ENCODE peak calls at places on chromosomes 13 and 19, in ten cellular contexts. One of them, this sample, is unnamed.

GRCh38 chr13:20106751-20107150 is 54.1 kb downstream of the GJA3 start:
- DNase-seq in H9: no peak
- DNase-seq in Peyer's patch: no peak
- DNase-seq in K562: no peak
- DNase-seq in psoas muscle: no peak
- DNase-seq in endothelial cell of umbilical vein: no peak
- DNase-seq in esophagus squamous epithelium: no peak
- DNase-seq in lower lobe of right lung: no peak
- DNase-seq in small intestine: no peak
- DNase-seq in A549: no peak
- DNase-seq in this sample: no peak

GRCh38 chr13:20968745-20969144 is 66.2 kb upstream of the XPO4 start:
- DNase-seq in K562: no peak
- DNase-seq in psoas muscle: no peak
- DNase-seq in endothelial cell of umbilical vein: no peak
- DNase-seq in H9: no peak
- DNase-seq in A549: no peak
- DNase-seq in lower lobe of right lung: no peak
- DNase-seq in Peyer's patch: no peak
- DNase-seq in small intestine: no peak
- DNase-seq in esophagus squamous epithelium: no peak
- DNase-seq in this sample: no peak

GRCh38 chr13:43316997-43317396 is 293.6 kb downstream of the DNAJC15 start:
- DNase-seq in A549: no peak
- DNase-seq in small intestine: no peak
- DNase-seq in K562: no peak
- DNase-seq in H9: no peak
- DNase-seq in Peyer's patch: no peak
- DNase-seq in endothelial cell of umbilical vein: peak; percentile 82
- DNase-seq in lower lobe of right lung: no peak
- DNase-seq in esophagus squamous epithelium: no peak
- DNase-seq in psoas muscle: peak; percentile 35
- DNase-seq in this sample: peak; percentile 31

GRCh38 chr19:39212377-39212742 is 8.3 kb upstream of the SYCN start:
- DNase-seq in endothelial cell of umbilical vein: no peak
- DNase-seq in H9: peak; percentile 70
- DNase-seq in Peyer's patch: peak; percentile 51
- DNase-seq in small intestine: peak; percentile 40
- DNase-seq in K562: peak; percentile 51
- DNase-seq in lower lobe of right lung: peak; percentile 60
- DNase-seq in A549: peak; percentile 76
- DNase-seq in psoas muscle: no peak
- DNase-seq in esophagus squamous epithelium: no peak
- DNase-seq in this sample: no peak

GRCh38 chr19:33110201-33110910 is 21.6 kb upstream of the WDR88 start:
- DNase-seq in K562: no peak
- DNase-seq in lower lobe of right lung: no peak
- DNase-seq in psoas muscle: no peak
- DNase-seq in small intestine: no peak
- DNase-seq in endothelial cell of umbilical vein: peak; percentile 24
- DNase-seq in A549: peak; percentile 39
- DNase-seq in esophagus squamous epithelium: no peak
- DNase-seq in H9: no peak
- DNase-seq in Peyer's patch: no peak
- DNase-seq in this sample: no peak

GRCh38 chr13:43425234-43425633 is 361.5 kb downstream of the ENOX1 start:
- DNase-seq in lower lobe of right lung: no peak
- DNase-seq in small intestine: no peak
- DNase-seq in endothelial cell of umbilical vein: no peak
- DNase-seq in K562: no peak
- DNase-seq in A549: no peak
- DNase-seq in psoas muscle: no peak
- DNase-seq in H9: no peak
- DNase-seq in Peyer's patch: no peak
- DNase-seq in esophagus squamous epithelium: no peak
- DNase-seq in this sample: no peak

GRCh38 chr19:32224371-32225244 is 120.8 kb upstream of the ZNF507 start:
- DNase-seq in esophagus squamous epithelium: no peak
- DNase-seq in H9: peak; percentile 61
- DNase-seq in Peyer's patch: peak; percentile 78
- DNase-seq in lower lobe of right lung: peak; percentile 74
- DNase-seq in small intestine: peak; percentile 39
- DNase-seq in endothelial cell of umbilical vein: peak; percentile 47
- DNase-seq in psoas muscle: peak; percentile 60
- DNase-seq in K562: peak; percentile 88
- DNase-seq in A549: peak; percentile 71
- DNase-seq in this sample: peak; percentile 42

GRCh38 chr13:108408670-108409069 is 139.2 kb downstream of the TNFSF13B start:
- DNase-seq in psoas muscle: no peak
- DNase-seq in endothelial cell of umbilical vein: no peak
- DNase-seq in small intestine: no peak
- DNase-seq in esophagus squamous epithelium: no peak
- DNase-seq in Peyer's patch: no peak
- DNase-seq in H9: no peak
- DNase-seq in A549: no peak
- DNase-seq in K562: no peak
- DNase-seq in lower lobe of right lung: no peak
- DNase-seq in this sample: no peak

GRCh38 chr19:39951686-39952085 is 17.3 kb upstream of the FCGBP start:
- DNase-seq in Peyer's patch: no peak
- DNase-seq in esophagus squamous epithelium: no peak
- DNase-seq in small intestine: peak; percentile 19
- DNase-seq in H9: no peak
- DNase-seq in lower lobe of right lung: no peak
- DNase-seq in endothelial cell of umbilical vein: no peak
- DNase-seq in K562: no peak
- DNase-seq in A549: peak; percentile 70
- DNase-seq in psoas muscle: no peak
- DNase-seq in this sample: no peak

GRCh38 chr19:4391701-4392543 is 8.4 kb downstream of the SH3GL1 start:
- DNase-seq in endothelial cell of umbilical vein: peak; percentile 99
- DNase-seq in lower lobe of right lung: no peak
- DNase-seq in small intestine: peak; percentile 57
- DNase-seq in Peyer's patch: no peak
- DNase-seq in K562: no peak
- DNase-seq in psoas muscle: peak; percentile 67
- DNase-seq in esophagus squamous epithelium: no peak
- DNase-seq in A549: no peak
- DNase-seq in H9: no peak
- DNase-seq in this sample: no peak

GRCh38 chr13:108959254-108959653 is 329.8 kb downstream of the MYO16 start:
- DNase-seq in esophagus squamous epithelium: no peak
- DNase-seq in H9: no peak
- DNase-seq in endothelial cell of umbilical vein: peak; percentile 77
- DNase-seq in A549: no peak
- DNase-seq in small intestine: no peak
- DNase-seq in lower lobe of right lung: no peak
- DNase-seq in K562: no peak
- DNase-seq in Peyer's patch: no peak
- DNase-seq in psoas muscle: no peak
- DNase-seq in this sample: no peak

GRCh38 chr19:27774827-27775226 is 1438.1 kb downstream of the UQCRFS1 start:
- DNase-seq in lower lobe of right lung: no peak
- DNase-seq in K562: peak; percentile 74
- DNase-seq in psoas muscle: no peak
- DNase-seq in small intestine: no peak
- DNase-seq in Peyer's patch: no peak
- DNase-seq in A549: peak; percentile 76
- DNase-seq in H9: peak; percentile 36
- DNase-seq in endothelial cell of umbilical vein: no peak
- DNase-seq in esophagus squamous epithelium: no peak
- DNase-seq in this sample: no peak

GRCh38 chr19:3849092-3849491 is 19.7 kb downstream of the ZFR2 start:
- DNase-seq in lower lobe of right lung: no peak
- DNase-seq in A549: no peak
- DNase-seq in K562: peak; percentile 81
- DNase-seq in H9: peak; percentile 80
- DNase-seq in esophagus squamous epithelium: no peak
- DNase-seq in psoas muscle: no peak
- DNase-seq in Peyer's patch: no peak
- DNase-seq in endothelial cell of umbilical vein: peak; percentile 9
- DNase-seq in small intestine: peak; percentile 46
- DNase-seq in this sample: no peak

GRCh38 chr19:57249329-57249728 is 8.9 kb downstream of the ZNF805 start:
- DNase-seq in lower lobe of right lung: no peak
- DNase-seq in endothelial cell of umbilical vein: no peak
- DNase-seq in esophagus squamous epithelium: no peak
- DNase-seq in Peyer's patch: no peak
- DNase-seq in K562: no peak
- DNase-seq in A549: no peak
- DNase-seq in small intestine: no peak
- DNase-seq in H9: no peak
- DNase-seq in psoas muscle: no peak
- DNase-seq in this sample: no peak

GRCh38 chr19:12163841-12164240 is 945 bp downstream of the ZNF136 start:
- DNase-seq in lower lobe of right lung: no peak
- DNase-seq in esophagus squamous epithelium: no peak
- DNase-seq in H9: no peak
- DNase-seq in psoas muscle: no peak
- DNase-seq in endothelial cell of umbilical vein: no peak
- DNase-seq in A549: no peak
- DNase-seq in K562: no peak
- DNase-seq in Peyer's patch: no peak
- DNase-seq in small intestine: no peak
- DNase-seq in this sample: no peak

GRCh38 chr19:48461651-48461981 is 6.2 kb downstream of the KCNJ14 start:
- DNase-seq in small intestine: no peak
- DNase-seq in lower lobe of right lung: no peak
- DNase-seq in A549: no peak
- DNase-seq in esophagus squamous epithelium: no peak
- DNase-seq in H9: no peak
- DNase-seq in psoas muscle: no peak
- DNase-seq in endothelial cell of umbilical vein: no peak
- DNase-seq in Peyer's patch: no peak
- DNase-seq in K562: no peak
- DNase-seq in this sample: no peak

GRCh38 chr19:14433454-14434156 is 499 bp downstream of the PKN1 start:
- DNase-seq in H9: no peak
- DNase-seq in esophagus squamous epithelium: no peak
- DNase-seq in lower lobe of right lung: peak; percentile 62
- DNase-seq in psoas muscle: no peak
- DNase-seq in Peyer's patch: peak; percentile 75
- DNase-seq in small intestine: peak; percentile 61
- DNase-seq in K562: no peak
- DNase-seq in A549: no peak
- DNase-seq in endothelial cell of umbilical vein: peak; percentile 18
- DNase-seq in this sample: no peak

GRCh38 chr19:48390188-48391099 is 907 bp downstream of the KDELR1 start:
- DNase-seq in K562: peak; percentile 85
- DNase-seq in lower lobe of right lung: peak; percentile 77
- DNase-seq in H9: peak; percentile 65
- DNase-seq in esophagus squamous epithelium: no peak
- DNase-seq in endothelial cell of umbilical vein: peak; percentile 72
- DNase-seq in psoas muscle: peak; percentile 70
- DNase-seq in Peyer's patch: peak; percentile 80
- DNase-seq in A549: peak; percentile 64
- DNase-seq in small intestine: peak; percentile 66
- DNase-seq in this sample: no peak

GRCh38 chr19:15680923-15681322 is 8.0 kb downstream of the CYP4F12 start:
- DNase-seq in lower lobe of right lung: no peak
- DNase-seq in A549: no peak
- DNase-seq in Peyer's patch: no peak
- DNase-seq in small intestine: peak; percentile 90
- DNase-seq in H9: no peak
- DNase-seq in psoas muscle: no peak
- DNase-seq in endothelial cell of umbilical vein: no peak
- DNase-seq in K562: no peak
- DNase-seq in esophagus squamous epithelium: no peak
- DNase-seq in this sample: no peak

GRCh38 chr19:48858984-48859710 is 9.3 kb downstream of the PLEKHA4 start:
- DNase-seq in psoas muscle: no peak
- DNase-seq in esophagus squamous epithelium: no peak
- DNase-seq in endothelial cell of umbilical vein: no peak
- DNase-seq in small intestine: no peak
- DNase-seq in Peyer's patch: no peak
- DNase-seq in H9: peak; percentile 77
- DNase-seq in A549: no peak
- DNase-seq in K562: peak; percentile 91
- DNase-seq in lower lobe of right lung: peak; percentile 79
- DNase-seq in this sample: no peak

GRCh38 chr13:42478531-42479156 is 95.3 kb upstream of the TNFSF11 start:
- DNase-seq in endothelial cell of umbilical vein: peak; percentile 26
- DNase-seq in lower lobe of right lung: no peak
- DNase-seq in small intestine: peak; percentile 25
- DNase-seq in psoas muscle: no peak
- DNase-seq in K562: no peak
- DNase-seq in esophagus squamous epithelium: no peak
- DNase-seq in A549: peak; percentile 30
- DNase-seq in H9: no peak
- DNase-seq in Peyer's patch: no peak
- DNase-seq in this sample: no peak

GRCh38 chr13:102394158-102395053 is 7.4 kb downstream of the FGF14 start:
- DNase-seq in Peyer's patch: peak; percentile 91
- DNase-seq in esophagus squamous epithelium: peak; percentile 34
- DNase-seq in psoas muscle: peak; percentile 95
- DNase-seq in endothelial cell of umbilical vein: peak; percentile 75
- DNase-seq in H9: peak; percentile 96
- DNase-seq in A549: peak; percentile 86
- DNase-seq in lower lobe of right lung: peak; percentile 95
- DNase-seq in K562: peak; percentile 77
- DNase-seq in small intestine: peak; percentile 84
- DNase-seq in this sample: peak; percentile 56
- H3K27ac ChIP-seq in Peyer's patch: peak overlapping the region; percentile 15
- H3K27ac ChIP-seq in esophagus squamous epithelium: peak overlapping the region; percentile 83
- H3K27ac ChIP-seq in psoas muscle: peak overlapping the region; percentile 58
- H3K27ac ChIP-seq in endothelial cell of umbilical vein: no peak overlapping the region
- H3K27ac ChIP-seq in H9: no peak overlapping the region
- H3K27ac ChIP-seq in A549: peak overlapping the region; percentile 62
- H3K27ac ChIP-seq in lower lobe of right lung: peak overlapping the region; percentile 83
- H3K27ac ChIP-seq in K562: no peak overlapping the region
- H3K27ac ChIP-seq in small intestine: no peak overlapping the region
- H3K27ac ChIP-seq in this sample: peak overlapping the region; percentile 88

GRCh38 chr13:92806215-92806614 is 420.4 kb upstream of the GPC6 start:
- DNase-seq in lower lobe of right lung: no peak
- DNase-seq in psoas muscle: no peak
- DNase-seq in A549: no peak
- DNase-seq in small intestine: peak; percentile 78
- DNase-seq in esophagus squamous epithelium: no peak
- DNase-seq in H9: no peak
- DNase-seq in Peyer's patch: no peak
- DNase-seq in endothelial cell of umbilical vein: no peak
- DNase-seq in K562: no peak
- DNase-seq in this sample: no peak
- H3K27ac ChIP-seq in lower lobe of right lung: peak overlapping the region; percentile 32
- H3K27ac ChIP-seq in psoas muscle: no peak overlapping the region
- H3K27ac ChIP-seq in A549: no peak overlapping the region
- H3K27ac ChIP-seq in small intestine: peak overlapping the region; percentile 41
- H3K27ac ChIP-seq in esophagus squamous epithelium: peak overlapping the region; percentile 43
- H3K27ac ChIP-seq in H9: no peak overlapping the region
- H3K27ac ChIP-seq in Peyer's patch: peak overlapping the region; percentile 12
- H3K27ac ChIP-seq in endothelial cell of umbilical vein: no peak overlapping the region
- H3K27ac ChIP-seq in K562: no peak overlapping the region
- H3K27ac ChIP-seq in this sample: peak overlapping the region; percentile 39

GRCh38 chr19:7447648-7448047 is 41.2 kb downstream of the PEX11G start:
- DNase-seq in A549: no peak
- DNase-seq in esophagus squamous epithelium: no peak
- DNase-seq in K562: no peak
- DNase-seq in Peyer's patch: no peak
- DNase-seq in endothelial cell of umbilical vein: no peak
- DNase-seq in H9: no peak
- DNase-seq in lower lobe of right lung: no peak
- DNase-seq in small intestine: no peak
- DNase-seq in psoas muscle: no peak
- DNase-seq in this sample: no peak
- H3K27ac ChIP-seq in A549: no peak overlapping the region
- H3K27ac ChIP-seq in esophagus squamous epithelium: no peak overlapping the region
- H3K27ac ChIP-seq in K562: no peak overlapping the region
- H3K27ac ChIP-seq in Peyer's patch: no peak overlapping the region
- H3K27ac ChIP-seq in endothelial cell of umbilical vein: no peak overlapping the region
- H3K27ac ChIP-seq in H9: no peak overlapping the region
- H3K27ac ChIP-seq in lower lobe of right lung: no peak overlapping the region
- H3K27ac ChIP-seq in small intestine: no peak overlapping the region
- H3K27ac ChIP-seq in psoas muscle: no peak overlapping the region
- H3K27ac ChIP-seq in this sample: no peak overlapping the region

GRCh38 chr19:18542936-18543813 is at the start of gene FKBP8:
- DNase-seq in A549: peak; percentile 83
- DNase-seq in lower lobe of right lung: peak; percentile 95
- DNase-seq in small intestine: peak; percentile 91
- DNase-seq in endothelial cell of umbilical vein: peak; percentile 87
- DNase-seq in H9: peak; percentile 93
- DNase-seq in psoas muscle: peak; percentile 94
- DNase-seq in Peyer's patch: peak; percentile 96
- DNase-seq in K562: peak; percentile 96
- DNase-seq in esophagus squamous epithelium: peak; percentile 57
- DNase-seq in this sample: peak; percentile 87
- H3K27ac ChIP-seq in A549: peak within 1 kb of the TSS; percentile 97
- H3K27ac ChIP-seq in lower lobe of right lung: peak within 1 kb of the TSS; percentile 86
- H3K27ac ChIP-seq in small intestine: peak within 1 kb of the TSS; percentile 75
- H3K27ac ChIP-seq in endothelial cell of umbilical vein: peak within 1 kb of the TSS; percentile 12
- H3K27ac ChIP-seq in H9: no peak within 1 kb of the TSS
- H3K27ac ChIP-seq in psoas muscle: peak within 1 kb of the TSS; percentile 90
- H3K27ac ChIP-seq in Peyer's patch: peak within 1 kb of the TSS; percentile 96
- H3K27ac ChIP-seq in K562: peak within 1 kb of the TSS; percentile 88
- H3K27ac ChIP-seq in esophagus squamous epithelium: peak within 1 kb of the TSS; percentile 95
- H3K27ac ChIP-seq in this sample: peak within 1 kb of the TSS; percentile 65